ENCODE peak calls at places on chromosomes 5 and 9, in five cellular contexts. I, O, C, Z and M are unnamed samples.

GRCh38 chr5:91118802-91119201 is 264.3 kb downstream of the ARRDC3 start:
- DNase-seq in I (no peak), O (no peak), C (no peak), Z (no peak), M (no peak)

GRCh38 chr5:38265546-38266179 is 7.3 kb downstream of the EGFLAM start:
- DNase-seq in I (peak), O (peak), C (no peak), Z (peak), M (peak)

GRCh38 chr5:93715327-93715726 is 26.1 kb downstream of the POU5F2 start:
- DNase-seq in I (no peak), O (no peak), C (no peak), Z (no peak), M (peak)

GRCh38 chr5:132557425-132557805 is 638 bp downstream of the RAD50 start:
- DNase-seq in I (no peak), O (peak), C (no peak), Z (peak), M (peak)

GRCh38 chr5:61132559-61132958 is 29.7 kb downstream of the SMIM15 start:
- DNase-seq in I (no peak), O (peak), C (no peak), Z (no peak), M (peak)

GRCh38 chr9:89928521-89929275 is 323.9 kb downstream of the GADD45G start:
- DNase-seq in I (no peak), O (no peak), C (no peak), Z (no peak), M (no peak)

GRCh38 chr9:27407966-27408365 is 111.0 kb upstream of the EQTN start:
- DNase-seq in I (no peak), O (peak), C (no peak), Z (no peak), M (no peak)

GRCh38 chr5:150077060-150077459 is 9.3 kb downstream of the CSF1R start:
- DNase-seq in I (no peak), O (no peak), C (no peak), Z (no peak), M (no peak)

GRCh38 chr5:72366324-72366976 is 46.3 kb downstream of the PTCD2 start:
- DNase-seq in I (peak), O (peak), C (no peak), Z (peak), M (peak)

GRCh38 chr5:134392301-134392700 is 19.4 kb downstream of the CDKN2AIPNL start:
- DNase-seq in I (no peak), O (no peak), C (no peak), Z (no peak), M (no peak)

GRCh38 chr5:169440107-169440701 is 139.3 kb upstream of the SLIT3 start:
- DNase-seq in I (no peak), O (no peak), C (no peak), Z (no peak), M (no peak)

GRCh38 chr9:79694676-79695400 is 123.1 kb downstream of the TLE4 start:
- DNase-seq in I (no peak), O (peak), C (no peak), Z (no peak), M (peak)

GRCh38 chr5:31809037-31809910 is 170.3 kb downstream of the PDZD2 start:
- DNase-seq in I (no peak), O (peak), C (no peak), Z (peak), M (peak)

GRCh38 chr5:135880278-135880677 is 15.4 kb downstream of the IL9 start:
- DNase-seq in I (no peak), O (peak), C (no peak), Z (peak), M (peak)

GRCh38 chr9:96554801-96555566 is 64.7 kb downstream of the CDC14B start:
- DNase-seq in I (no peak), O (no peak), C (no peak), Z (no peak), M (no peak)

GRCh38 chr5:139683295-139684271 is 35.4 kb downstream of the CXXC5 start:
- DNase-seq in I (no peak), O (no peak), C (no peak), Z (no peak), M (no peak)

GRCh38 chr9:86458456-86458855 is 104.2 kb upstream of the TUT7 start:
- DNase-seq in I (no peak), O (no peak), C (no peak), Z (no peak), M (no peak)

GRCh38 chr5:43616535-43616934 is 13.6 kb downstream of the NNT start:
- DNase-seq in I (no peak), O (no peak), C (no peak), Z (no peak), M (no peak)

GRCh38 chr9:76785501-76785900 is 21.3 kb downstream of the PCA3 start:
- DNase-seq in I (no peak), O (no peak), C (no peak), Z (no peak), M (no peak)

GRCh38 chr5:89315194-89315593 is 432.2 kb upstream of the MEF2C start:
- DNase-seq in I (no peak), O (no peak), C (no peak), Z (no peak), M (no peak)

GRCh38 chr5:25393957-25394356 is 749.2 kb upstream of the CDH10 start:
- DNase-seq in I (no peak), O (no peak), C (no peak), Z (no peak), M (no peak)

GRCh38 chr5:31611002-31611401 is 27.9 kb upstream of the PDZD2 start:
- DNase-seq in I (no peak), O (no peak), C (no peak), Z (no peak), M (no peak)

GRCh38 chr5:129930221-129930620 is 26.0 kb downstream of the CHSY3 start:
- DNase-seq in I (no peak), O (no peak), C (no peak), Z (no peak), M (no peak)

GRCh38 chr5:149215478-149216042 is 56.1 kb upstream of the AFAP1L1 start:
- DNase-seq in I (no peak), O (no peak), C (no peak), Z (no peak), M (no peak)

GRCh38 chr9:407255-407654 is 192.6 kb downstream of the DOCK8 start:
- DNase-seq in I (no peak), O (no peak), C (no peak), Z (no peak), M (peak)

GRCh38 chr9:127199001-127199791 is 65.4 kb upstream of the GARNL3 start:
- DNase-seq in I (peak), O (peak), C (peak), Z (peak), M (peak)

GRCh38 chr9:134807726-134808125 is 72.9 kb upstream of the FCN2 start:
- DNase-seq in I (no peak), O (no peak), C (no peak), Z (no peak), M (no peak)

GRCh38 chr9:112570731-112571167 is 84.1 kb downstream of the KIAA1958 start:
- DNase-seq in I (no peak), O (no peak), C (no peak), Z (no peak), M (no peak)